ENCODE peak calls at places on chromosomes 7 and 10, in ten cellular contexts. Z is CD8-positive, alpha-beta T cell; L is activated naive CD8-positive, alpha-beta T cell treated with anti-CD3 and anti-CD28 coated beads for 36 hours; O is A549; N is pancreas; U is left lung; S is left lobe of liver; R is amniotic stem cell; A is NCI-H1105; P is stimulated activated CD8-positive, alpha-beta memory T cell treated with anti-CD3 and anti-CD28 coated beads, Interleukin-15, amount 100 ng/mL, for 24 hours. Q is an unnamed sample.

GRCh38 chr10:75788394-75789205 is 357.2 kb downstream of the LRMDA start:
- DNase-seq in Z (no peak), L (no peak), O (no peak), N (peak), U (no peak), S (peak), R (no peak), A (no peak), P (no peak), Q (no peak)

GRCh38 chr7:45881280-45881758 is 7.0 kb upstream of the IGFBP1 start:
- DNase-seq in Z (no peak), L (no peak), O (no peak), N (no peak), U (no peak), S (no peak), R (no peak), A (no peak), P (no peak), Q (no peak)

GRCh38 chr10:91418417-91418816 is 8.3 kb downstream of the HECTD2 start:
- DNase-seq in Z (no peak), L (no peak), O (no peak), N (no peak), U (no peak), S (no peak), R (no peak), A (no peak), P (no peak), Q (no peak)

GRCh38 chr10:130547368-130547767 is 411.2 kb downstream of the GLRX3 start:
- DNase-seq in Z (no peak), L (no peak), O (no peak), N (no peak), U (no peak), S (no peak), R (no peak), A (no peak), P (no peak), Q (no peak)

GRCh38 chr7:42152353-42153205 is 84.4 kb downstream of the GLI3 start:
- DNase-seq in Z (no peak), L (no peak), O (no peak), N (no peak), U (no peak), S (no peak), R (no peak), A (no peak), P (no peak), Q (no peak)

GRCh38 chr7:85102813-85103350 is 84.0 kb downstream of the SEMA3D start:
- DNase-seq in Z (no peak), L (no peak), O (no peak), N (no peak), U (no peak), S (no peak), R (peak), A (no peak), P (no peak), Q (no peak)

GRCh38 chr7:100826546-100827329 is 585 bp downstream of the EPHB4 start:
- DNase-seq in Z (no peak), L (peak), O (no peak), N (no peak), U (no peak), S (peak), R (no peak), A (no peak), P (no peak), Q (no peak)

GRCh38 chr7:2569421-2569820 is 10.6 kb downstream of the IQCE start:
- DNase-seq in Z (no peak), L (no peak), O (no peak), N (no peak), U (no peak), S (no peak), R (no peak), A (no peak), P (no peak), Q (no peak)

GRCh38 chr10:71351628-71352319 is 32.7 kb downstream of the SLC29A3 start:
- DNase-seq in Z (no peak), L (no peak), O (no peak), N (no peak), U (no peak), S (peak), R (no peak), A (no peak), P (no peak), Q (no peak)

GRCh38 chr10:93921338-93921737 is 27.6 kb downstream of the SLC35G1 start:
- DNase-seq in Z (peak), L (no peak), O (no peak), N (no peak), U (no peak), S (no peak), R (no peak), A (no peak), P (no peak), Q (no peak)

GRCh38 chr10:13784067-13784466 is 197.3 kb downstream of the PRPF18 start:
- DNase-seq in Z (peak), L (no peak), O (no peak), N (no peak), U (no peak), S (no peak), R (no peak), A (no peak), P (no peak), Q (no peak)

GRCh38 chr7:157224627-157225026 is 85.9 kb downstream of the UBE3C start:
- DNase-seq in Z (no peak), L (no peak), O (no peak), N (no peak), U (no peak), S (no peak), R (no peak), A (no peak), P (no peak), Q (no peak)

GRCh38 chr7:34078864-34079263 is 173.5 kb downstream of the BMPER start:
- DNase-seq in Z (no peak), L (no peak), O (no peak), N (no peak), U (no peak), S (no peak), R (no peak), A (no peak), P (no peak), Q (no peak)